ENCODE peak calls at places on chromosomes 2 and 18, in six cellular contexts. X, N, Y, T, K and E are unnamed samples.

GRCh38 chr2:10811552-10811951 is 1.0 kb downstream of the PDIA6 start:
- DNase-seq in X (no peak), N (no peak), Y (no peak), T (no peak), K (no peak), E (no peak)

GRCh38 chr2:201883970-201884369 is 77.6 kb downstream of the CDK15 start:
- DNase-seq in X (no peak), N (no peak), Y (no peak), T (no peak), K (no peak), E (no peak)

GRCh38 chr2:47007221-47007825 is 91.7 kb upstream of the MCFD2 start:
- DNase-seq in X (no peak), N (no peak), Y (no peak), T (peak), K (peak), E (no peak)

GRCh38 chr2:85413592-85414421 is 3.6 kb upstream of the CAPG start:
- DNase-seq in X (no peak), N (peak), Y (peak), T (peak), K (no peak), E (no peak)

GRCh38 chr2:86396304-86396785 is 44.8 kb upstream of the KDM3A start:
- DNase-seq in X (peak), N (peak), Y (no peak), T (no peak), K (no peak), E (peak)

GRCh38 chr2:216909541-216910175 is 49.8 kb upstream of the TNP1 start:
- DNase-seq in X (no peak), N (no peak), Y (no peak), T (no peak), K (no peak), E (no peak)

GRCh38 chr18:59054892-59055291 is 84.8 kb upstream of the SEC11C start:
- DNase-seq in X (no peak), N (no peak), Y (no peak), T (no peak), K (no peak), E (no peak)

GRCh38 chr2:186883666-186884065 is 34.7 kb upstream of the ZSWIM2 start:
- DNase-seq in X (no peak), N (no peak), Y (no peak), T (no peak), K (no peak), E (no peak)